ENCODE peak calls at places on chromosome 17, in eight cellular contexts. X, Q, N, Y, J, S, D and P are unnamed samples.

GRCh38 chr17:59485018-59485417 is 80.4 kb upstream of the DHX40 start:
- DNase-seq in Y (no peak), N (no peak), X (no peak), J (no peak), Q (no peak), D (no peak), S (no peak), P (no peak)

GRCh38 chr17:61411114-61411943 is 11.7 kb downstream of the TBX2 start:
- DNase-seq in Y (no peak), S (no peak), D (no peak), Q (no peak), X (peak; percentile 88), N (peak; percentile 79), J (no peak), P (peak; percentile 77)

GRCh38 chr17:29133146-29133713 is 47.0 kb downstream of the MYO18A start:
- DNase-seq in Q (no peak), J (peak; percentile 64), N (no peak), S (no peak), Y (no peak), D (no peak), X (peak; percentile 83), P (no peak)

GRCh38 chr17:27608330-27609230 is 22.4 kb upstream of the LGALS9 start:
- DNase-seq in X (no peak), Y (no peak), N (no peak), S (no peak), Q (no peak), J (no peak), D (no peak), P (no peak)

GRCh38 chr17:73388578-73388905 is 76.7 kb upstream of the CDC42EP4 start:
- DNase-seq in J (no peak), S (no peak), X (no peak), D (no peak), N (no peak), Y (no peak), Q (no peak), P (no peak)

GRCh38 chr17:1050246-1050995 is 53.5 kb downstream of the TIMM22 start:
- DNase-seq in Q (no peak), Y (no peak), S (no peak), N (no peak), X (no peak), D (no peak), J (no peak), P (no peak)

GRCh38 chr17:7557825-7558543 is 566 bp upstream of the TNFSF13 start:
- DNase-seq in S (no peak), D (peak; percentile 81), Y (no peak), X (peak; percentile 77), N (peak; percentile 81), J (no peak), Q (no peak), P (no peak)

GRCh38 chr17:49741009-49741691 is 22.8 kb downstream of the FAM117A start:
- DNase-seq in Y (no peak), X (peak; percentile 15), Q (no peak), J (no peak), N (no peak), D (no peak), S (peak; percentile 45), P (no peak)

GRCh38 chr17:78448356-78448993 is 70.0 kb downstream of the PGS1 start:
- DNase-seq in Y (no peak), N (no peak), Q (no peak), J (no peak), S (no peak), D (peak; percentile 42), X (no peak), P (no peak)

GRCh38 chr17:75819116-75819515 is 25.1 kb downstream of the UNC13D start:
- DNase-seq in D (no peak), J (no peak), Y (no peak), Q (no peak), S (no peak), N (no peak), X (no peak), P (no peak)

GRCh38 chr17:12549499-12549901 is 116.2 kb upstream of the MYOCD start:
- DNase-seq in X (no peak), Q (no peak), Y (no peak), N (no peak), D (no peak), S (no peak), J (no peak), P (no peak)

DNA sequence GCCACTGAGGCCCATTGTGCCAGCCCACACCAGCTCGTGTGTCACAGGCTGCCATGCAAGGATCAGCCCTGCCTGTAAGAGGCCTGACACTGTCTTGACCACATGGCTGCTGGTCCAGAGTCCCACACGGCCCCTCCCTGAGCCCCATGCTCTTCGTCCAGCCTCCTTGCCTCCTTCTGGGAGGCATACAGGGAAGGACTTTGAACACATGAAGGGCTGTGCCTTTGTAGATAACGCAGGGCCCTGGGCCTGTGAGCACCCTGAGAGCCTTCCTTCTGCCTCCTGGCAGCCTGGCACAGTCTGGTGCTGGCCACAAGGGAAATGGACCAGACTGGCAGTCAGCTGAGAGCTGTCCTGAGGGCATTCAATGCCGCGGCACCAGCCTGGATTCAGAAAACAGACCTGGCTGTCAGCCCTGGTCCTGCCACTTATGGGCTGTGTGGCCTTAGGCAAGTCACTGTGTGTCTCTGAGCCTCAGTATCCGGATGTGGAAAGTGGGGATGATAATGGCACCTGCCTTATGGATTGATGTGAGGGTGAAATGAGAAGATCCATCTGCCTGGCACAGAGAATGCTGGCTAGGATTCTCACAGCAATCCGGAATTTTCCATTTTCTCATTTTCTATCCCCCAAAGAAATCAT is 19.2 kb upstream of the SPNS2 start:
- DNase-seq in N (no peak), S (no peak), X (no peak), J (no peak), D (no peak), Y (no peak), Q (no peak), P (no peak)
- H3K4me1 ChIP-seq in N (peaks cover 65% of the 10 kb centered on the region), S (peaks cover 34% of the 10 kb centered on the region), X (no peaks in the 10 kb centered on the region), J (no peaks in the 10 kb centered on the region), D (no peaks in the 10 kb centered on the region), Y (peaks cover 6% of the 10 kb centered on the region), Q (peaks cover 45% of the 10 kb centered on the region), P (peaks cover 9% of the 10 kb centered on the region)

DNA sequence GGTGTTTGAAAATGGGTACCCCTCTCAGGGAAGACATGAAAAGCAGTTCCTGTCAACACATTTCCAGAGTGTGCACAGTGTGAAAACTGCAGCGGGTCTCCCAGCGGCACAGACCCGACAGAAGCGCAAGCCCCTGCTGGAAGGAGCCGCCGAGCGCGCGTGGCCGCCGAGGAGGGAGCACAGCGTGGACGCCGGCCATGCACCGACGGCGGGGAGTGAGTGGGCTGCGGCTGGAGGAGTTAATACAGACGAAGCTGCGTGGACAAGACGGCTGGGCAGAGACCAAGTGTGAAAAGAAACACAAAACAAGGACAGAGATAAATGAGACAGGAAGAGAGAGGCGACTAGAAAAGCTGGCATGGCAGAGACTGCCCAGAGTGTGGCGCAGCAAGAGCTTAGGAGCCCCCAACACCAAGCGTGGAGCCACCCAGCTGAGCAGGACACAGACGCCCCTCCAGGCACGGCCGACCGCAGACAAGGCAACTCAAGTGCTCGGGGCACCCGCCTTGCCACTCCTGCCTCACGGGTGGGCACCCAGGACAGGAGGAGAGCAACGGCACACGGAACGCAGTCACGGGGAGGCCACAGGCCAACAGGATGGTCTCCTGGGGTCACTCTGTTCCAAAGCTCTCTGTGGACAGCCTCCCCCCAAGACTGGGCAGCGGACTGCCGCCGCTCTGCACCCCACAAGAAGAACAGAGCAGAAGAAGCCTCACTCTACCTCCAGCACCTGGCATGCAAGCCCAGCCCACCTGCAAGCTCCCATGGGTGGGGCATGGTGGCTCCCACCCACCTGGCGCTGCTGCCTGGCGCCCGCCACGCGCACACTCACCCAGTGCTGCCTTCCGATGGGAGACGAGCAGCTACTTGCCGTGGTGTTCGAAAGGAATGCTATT is 16.6 kb downstream of the SLC16A3 start:
- DNase-seq in N (no peak), Y (no peak), Q (no peak), X (no peak), S (no peak), D (peak; percentile 79), J (no peak), P (no peak)
- H3K4me1 ChIP-seq in N (peaks cover 19% of the 10 kb centered on the region), Y (peaks cover 69% of the 10 kb centered on the region), Q (peaks cover 14% of the 10 kb centered on the region), X (peaks cover 37% of the 10 kb centered on the region), S (peaks cover 30% of the 10 kb centered on the region), D (peaks cover 61% of the 10 kb centered on the region), J (peaks cover 39% of the 10 kb centered on the region), P (no peaks in the 10 kb centered on the region)

DNA sequence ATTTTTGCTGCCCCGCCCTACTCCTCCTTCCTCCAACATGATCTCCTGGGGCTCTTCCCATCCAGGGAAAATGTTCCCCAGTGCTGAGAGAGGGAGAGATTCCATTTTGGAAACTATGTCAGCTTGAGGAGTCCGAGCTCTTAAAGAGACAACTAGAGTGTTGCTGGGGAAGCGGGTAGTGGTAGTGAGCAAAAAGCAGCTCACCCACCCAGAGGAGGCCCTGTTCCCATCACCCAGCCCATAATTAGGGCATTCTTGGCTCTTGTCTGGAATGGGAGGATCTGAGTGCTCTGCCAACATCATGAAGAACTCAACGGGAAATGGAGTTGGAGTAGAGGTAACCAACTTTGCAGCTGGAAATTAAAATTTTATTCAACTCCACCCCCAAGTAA is 9.1 kb upstream of the MSL1 start:
- DNase-seq in S (no peak), X (no peak), D (no peak), Q (no peak), Y (no peak), J (no peak), N (no peak), P (no peak)
- H3K4me1 ChIP-seq in S (peaks cover 65% of the 10 kb centered on the region), X (peaks cover 52% of the 10 kb centered on the region), D (peaks cover 65% of the 10 kb centered on the region), Q (peaks cover 61% of the 10 kb centered on the region), Y (peaks cover 45% of the 10 kb centered on the region), J (peaks cover 49% of the 10 kb centered on the region), N (peaks cover 67% of the 10 kb centered on the region), P (peaks cover 48% of the 10 kb centered on the region)

GRCh38 chr17:42695500-42695899 is 13.2 kb downstream of the CNTNAP1 start:
- DNase-seq in S (no peak), Y (no peak), J (no peak), N (no peak), X (no peak), D (no peak), Q (no peak), P (no peak)
- H3K4me1 ChIP-seq in S (no peaks in the 10 kb centered on the region), Y (no peaks in the 10 kb centered on the region), J (no peaks in the 10 kb centered on the region), N (no peaks in the 10 kb centered on the region), X (peaks cover 5% of the 10 kb centered on the region), D (peaks cover 8% of the 10 kb centered on the region), Q (no peaks in the 10 kb centered on the region), P (no peaks in the 10 kb centered on the region)

GRCh38 chr17:80455784-80456183 is 20.6 kb downstream of the NPTX1 start:
- DNase-seq in S (peak; percentile 20), Q (no peak), J (no peak), X (no peak), N (no peak), Y (no peak), D (no peak), P (no peak)
- H3K4me1 ChIP-seq in S (peaks cover 18% of the 10 kb centered on the region), Q (peaks cover 8% of the 10 kb centered on the region), J (peaks cover 10% of the 10 kb centered on the region), X (peaks cover 6% of the 10 kb centered on the region), N (peaks cover 17% of the 10 kb centered on the region), Y (peaks cover 20% of the 10 kb centered on the region), D (peaks cover 29% of the 10 kb centered on the region), P (peaks cover 11% of the 10 kb centered on the region)

DNA sequence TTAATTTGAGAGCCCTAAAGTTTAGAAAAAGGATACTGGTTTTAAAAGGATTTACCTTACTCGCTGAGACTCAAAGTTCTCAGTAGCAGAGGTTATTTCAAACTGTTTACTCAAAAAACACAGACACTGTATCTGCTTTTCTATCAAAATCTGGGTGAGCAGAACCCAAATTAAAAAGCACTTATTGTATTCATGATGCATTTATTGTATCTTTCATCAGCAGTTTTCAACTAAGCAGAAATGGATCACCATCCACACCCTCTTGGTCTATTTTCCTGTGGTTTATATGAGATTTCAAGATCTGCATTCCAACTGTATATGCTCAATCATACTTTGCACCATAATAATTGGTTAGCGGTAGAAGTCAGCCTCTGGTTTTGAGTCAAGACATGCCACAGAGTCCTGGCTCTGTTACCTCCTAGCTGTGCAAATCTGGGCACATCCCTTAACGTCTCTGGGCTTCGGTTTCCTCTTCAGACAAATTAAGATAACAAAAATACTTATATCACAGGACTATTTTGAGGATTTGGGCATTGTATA is 109.5 kb downstream of the ASIC2 start:
- DNase-seq in D (no peak), Q (no peak), N (no peak), J (no peak), Y (no peak), S (no peak), X (no peak), P (no peak)
- H3K4me1 ChIP-seq in D (no peaks in the 10 kb centered on the region), Q (no peaks in the 10 kb centered on the region), N (no peaks in the 10 kb centered on the region), J (peaks cover 13% of the 10 kb centered on the region), Y (no peaks in the 10 kb centered on the region), S (no peaks in the 10 kb centered on the region), X (no peaks in the 10 kb centered on the region), P (no peaks in the 10 kb centered on the region)